ENCODE peak calls at places on chromosome 7, in five cellular contexts. U, G, T, J and N are unnamed samples.

GRCh38 chr7:124208642-124209041 is 175.8 kb upstream of the TMEM229A start:
- DNase-seq in U (no peak), G (no peak), T (no peak), J (no peak), N (no peak)

GRCh38 chr7:117479480-117480224 is at the start of gene CFTR:
- DNase-seq in U (no peak), G (no peak), T (no peak), J (no peak), N (no peak)

GRCh38 chr7:542935-543789 is 23.5 kb upstream of the PDGFA start:
- DNase-seq in U (peak), G (no peak), T (no peak), J (no peak), N (no peak)

GRCh38 chr7:74400420-74401136 is 53.1 kb upstream of the GTF2IRD1 start:
- DNase-seq in U (no peak), G (no peak), T (no peak), J (no peak), N (no peak)

GRCh38 chr7:76047305-76047810 is 442 bp downstream of the STYXL1 start:
- DNase-seq in U (peak), G (no peak), T (no peak), J (peak), N (no peak)

GRCh38 chr7:126606331-126606730 is 646.4 kb downstream of the GRM8 start:
- DNase-seq in U (no peak), G (no peak), T (no peak), J (no peak), N (no peak)

GRCh38 chr7:124643196-124643850 is 122.3 kb downstream of the GPR37 start:
- DNase-seq in U (no peak), G (no peak), T (no peak), J (no peak), N (peak)

GRCh38 chr7:113831509-113831908 is 87.3 kb downstream of the PPP1R3A start:
- DNase-seq in U (no peak), G (no peak), T (no peak), J (no peak), N (no peak)

GRCh38 chr7:120981888-120982615 is 6.5 kb upstream of the CPED1 start:
- DNase-seq in U (no peak), G (no peak), T (no peak), J (no peak), N (no peak)